ENCODE peak calls at places on chromosomes 11 and 22, in nine cellular contexts. Z is GM23248, O is fibroblast of lung, E is hepatocyte, T is IMR-90, N is mammary epithelial cell, W is PC-3, K is mesendoderm, X is A549. M is an unnamed sample. For H3K4me1, the result is how much of the 10 kb centered on the place peaks cover.

GRCh38 chr22:31211862-31212730 is at the start of gene LIMK2:
- DNase-seq in O (peak), X (peak), W (peak), N (peak), T (peak), E (peak), Z (peak), K (peak), M (peak)

GRCh38 chr11:126282361-126282741 is 542 bp upstream of the TIRAP start:
- DNase-seq in E (peak), T (peak), N (peak), Z (peak), K (peak), X (no peak), W (peak), O (peak), M (peak)

GRCh38 chr11:19579957-19580356 is 132.7 kb upstream of the NAV2 start:
- DNase-seq in N (no peak), Z (no peak), K (no peak), E (no peak), W (no peak), T (no peak), X (no peak), O (no peak), M (no peak)

GRCh38 chr11:123301696-123302400 is 106.8 kb upstream of the CLMP start:
- DNase-seq in Z (peak), N (peak), E (peak), O (peak), K (peak), T (peak), W (peak), X (peak), M (no peak)

GRCh38 chr11:69359735-69360470 is 65.9 kb downstream of the MYEOV start:
- DNase-seq in K (no peak), N (no peak), X (no peak), Z (peak), E (no peak), W (no peak), T (peak), O (peak), M (peak)

GRCh38 chr11:134036484-134037092 is 32.3 kb upstream of the JAM3 start:
- DNase-seq in Z (peak), K (peak), X (no peak), E (no peak), W (no peak), T (no peak), O (no peak), N (no peak), M (no peak)

GRCh38 chr11:63239254-63239653 is 4.1 kb downstream of the SLC22A25 start:
- DNase-seq in X (no peak), Z (no peak), T (no peak), N (no peak), W (no peak), O (no peak), E (no peak), K (no peak), M (no peak)

GRCh38 chr22:46084943-46085830 is 65.1 kb upstream of the PPARA start:
- DNase-seq in N (peak), K (no peak), W (peak), T (no peak), E (no peak), X (peak), Z (peak), O (peak), M (peak)

GRCh38 chr22:44383652-44384562 is 71.2 kb upstream of the SHISAL1 start:
- DNase-seq in K (no peak), X (no peak), O (no peak), Z (no peak), T (no peak), W (no peak), N (no peak), E (no peak), M (no peak)

GRCh38 chr22:27573992-27574391 is 227.6 kb downstream of the MN1 start:
- DNase-seq in Z (peak), N (no peak), T (peak), E (no peak), K (no peak), X (no peak), W (no peak), O (no peak), M (no peak)

GRCh38 chr11:126115253-126115540 is 52.5 kb upstream of the CDON start:
- DNase-seq in X (no peak), K (no peak), O (no peak), W (peak), Z (peak), T (no peak), N (no peak), E (peak), M (no peak)

GRCh38 chr22:45764051-45764450 is 92.4 kb downstream of the ATXN10 start:
- DNase-seq in K (peak), T (no peak), N (no peak), W (no peak), O (no peak), E (no peak), Z (no peak), X (no peak), M (no peak)

GRCh38 chr11:71499125-71499524 is 27.9 kb upstream of the KRTAP5-7 start:
- DNase-seq in K (no peak), N (no peak), X (no peak), Z (no peak), O (peak), W (no peak), E (no peak), T (peak), M (peak)

GRCh38 chr22:49324527-49325491 is 502.9 kb downstream of the BRD1 start:
- DNase-seq in E (no peak), O (no peak), N (no peak), T (no peak), K (no peak), W (no peak), Z (no peak), X (no peak), M (no peak)

GRCh38 chr11:1076061-1076665 is 1.5 kb downstream of the MUC2 start:
- DNase-seq in N (no peak), K (no peak), W (no peak), T (no peak), X (no peak), Z (no peak), O (no peak), E (no peak), M (no peak)

GRCh38 chr11:61917357-61918109 is at the start of gene RAB3IL1:
- DNase-seq in K (peak), Z (peak), X (peak), O (peak), T (no peak), E (peak), N (no peak), W (peak), M (no peak)

GRCh38 chr11:103729653-103730052 is 306.8 kb upstream of the DDI1 start:
- DNase-seq in Z (no peak), O (no peak), E (no peak), W (no peak), N (no peak), X (no peak), K (no peak), T (peak), M (no peak)

GRCh38 chr11:59706518-59707285 is 6.9 kb downstream of the OR10V1 start:
- DNase-seq in O (peak), X (peak), Z (peak), K (no peak), E (peak), T (peak), N (peak), W (peak), M (peak)

GRCh38 chr11:24324211-24324610 is 172.6 kb upstream of the LUZP2 start:
- DNase-seq in K (no peak), O (peak), W (peak), N (no peak), X (no peak), Z (peak), E (no peak), T (peak), M (peak)
- H3K4me2 ChIP-seq in K (no peak), O (no peak), W (no peak), N (no peak), X (no peak), Z (no peak), E (no peak), T (peak), M (peak)

GRCh38 chr22:23281406-23282088 is 101.2 kb downstream of the BCR start:
- DNase-seq in E (peak), T (peak), O (peak), W (peak), Z (peak), N (peak), X (peak), K (peak), M (peak)
- H3K4me1 ChIP-seq in E (under half), T (under half), O (under half), W (under half), Z (under half), N (half or more), X (under half), K (under half), M (under half)

GRCh38 chr11:120226714-120227113 is 13.2 kb upstream of the POU2F3 start:
- DNase-seq in E (no peak), T (no peak), N (no peak), K (no peak), Z (no peak), O (no peak), X (no peak), W (no peak), M (no peak)
- H3K27ac ChIP-seq in E (no peak), T (no peak), N (no peak), K (no peak), Z (no peak), O (no peak), X (no peak), W (no peak), M (no peak)

DNA sequence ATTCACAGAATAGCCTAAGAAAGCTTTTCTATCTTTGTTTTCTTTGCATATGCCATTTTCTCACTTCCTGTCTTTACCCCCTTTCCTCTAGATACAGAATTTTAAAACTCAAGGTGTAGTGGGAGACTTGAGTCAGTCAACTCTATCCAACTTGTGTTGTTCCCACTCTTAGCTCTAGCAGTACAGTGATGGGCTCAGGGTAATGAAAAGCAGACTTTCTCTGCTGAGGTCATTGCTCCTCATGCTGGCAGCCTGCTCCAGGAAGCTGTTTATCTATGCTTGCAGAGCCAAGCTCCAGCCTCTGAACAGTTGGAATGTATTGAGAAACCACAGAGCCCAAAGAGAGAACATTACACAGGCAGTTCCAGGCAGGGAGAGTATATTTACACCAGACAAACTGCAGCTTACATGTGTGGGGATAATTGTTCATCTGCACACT is 68.1 kb downstream of the CSTPP1 start:
- DNase-seq in X (peak), O (peak), N (peak), K (no peak), E (peak), Z (peak), T (peak), W (peak), M (peak)
- H3K4me2 ChIP-seq in X (no peak), O (no peak), N (no peak), K (no peak), E (peak), Z (peak), T (no peak), W (no peak), M (peak)

GRCh38 chr22:36360011-36360410 is 27.8 kb downstream of the MYH9 start:
- DNase-seq in T (no peak), N (no peak), W (no peak), O (no peak), K (peak), E (no peak), Z (no peak), X (no peak), M (no peak)

GRCh38 chr22:36359172-36359973 is 28.4 kb downstream of the MYH9 start:
- DNase-seq in W (no peak), N (no peak), O (no peak), E (no peak), K (no peak), Z (no peak), X (no peak), T (no peak), M (no peak)

GRCh38 chr22:36356708-36357694 is 30.8 kb downstream of the MYH9 start:
- DNase-seq in Z (no peak), X (no peak), E (no peak), N (no peak), W (peak), K (no peak), O (peak), T (peak), M (no peak)

GRCh38 chr22:36360871-36361383 is 26.8 kb downstream of the MYH9 start:
- DNase-seq in Z (no peak), X (no peak), T (peak), W (no peak), E (peak), K (peak), N (no peak), O (peak), M (peak)

DNA sequence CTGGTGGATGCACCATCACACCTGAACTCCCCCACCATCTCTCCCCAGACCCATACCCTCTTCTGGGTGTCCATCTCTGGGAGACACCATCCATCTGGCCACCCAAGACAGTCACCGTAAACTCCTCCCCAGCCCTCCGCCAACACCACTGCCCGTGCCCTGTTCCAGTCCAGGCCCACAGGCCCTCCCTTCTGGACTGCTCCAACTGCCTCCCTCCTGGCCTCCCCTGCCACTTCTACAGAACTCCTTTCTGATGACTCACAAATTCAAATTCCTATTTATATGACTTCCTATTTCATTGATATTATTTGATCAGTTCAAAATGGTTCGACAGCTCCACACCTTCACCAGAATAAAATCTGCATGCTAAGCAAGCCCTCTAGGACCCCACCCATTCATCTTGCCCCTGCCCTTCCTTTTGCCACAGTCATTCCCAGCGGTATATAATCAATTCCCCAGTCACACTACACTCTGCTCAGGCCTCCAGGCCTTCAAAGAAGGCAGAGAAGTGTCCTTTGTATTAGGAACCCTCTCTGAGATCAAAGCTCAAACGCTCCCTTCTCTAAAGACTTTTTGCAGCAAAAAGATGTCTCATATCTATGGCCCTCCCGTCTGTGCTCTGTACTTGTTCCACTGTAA is 29.1 kb downstream of the MYH9 start:
- DNase-seq in K (no peak), W (peak), E (no peak), T (no peak), Z (peak), X (no peak), O (peak), N (no peak), M (no peak)
- H3K4me1 ChIP-seq in K (under half), W (half or more), E (half or more), T (half or more), Z (half or more), X (half or more), O (half or more), N (half or more), M (half or more)

DNA sequence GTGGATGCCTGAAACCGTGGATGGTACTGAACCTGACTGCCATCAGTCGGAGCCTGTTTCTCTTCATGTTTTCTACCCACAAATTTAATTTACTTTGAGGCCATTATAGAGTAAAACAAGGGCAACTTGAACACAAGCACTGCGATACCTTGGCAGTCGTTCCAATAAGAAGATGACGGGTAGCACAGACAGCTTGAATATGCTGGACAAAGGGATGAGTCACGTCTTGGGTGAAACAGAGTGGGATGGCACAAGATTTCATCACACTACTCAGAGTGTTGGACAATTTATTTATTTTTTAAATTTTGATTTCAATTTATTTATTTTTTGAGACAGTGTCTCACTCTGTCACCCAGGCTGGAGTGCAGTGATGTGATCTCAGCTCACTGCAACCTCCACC is 5.7 kb downstream of the DIXDC1 start:
- DNase-seq in O (peak), N (peak), E (no peak), X (no peak), W (no peak), K (no peak), Z (peak), T (peak), M (peak)
- H3K27ac ChIP-seq in O (no peak), N (peak), E (peak), X (peak), W (no peak), K (no peak), Z (peak), T (no peak), M (no peak)

GRCh38 chr11:11421509-11421908 is 68.5 kb upstream of the CSNK2A3 start:
- DNase-seq in T (no peak), E (no peak), O (no peak), Z (no peak), W (no peak), N (no peak), X (no peak), K (no peak), M (no peak)
- H3K4me2 ChIP-seq in T (no peak), E (no peak), O (no peak), Z (no peak), W (no peak), N (no peak), X (no peak), K (no peak), M (no peak)

DNA sequence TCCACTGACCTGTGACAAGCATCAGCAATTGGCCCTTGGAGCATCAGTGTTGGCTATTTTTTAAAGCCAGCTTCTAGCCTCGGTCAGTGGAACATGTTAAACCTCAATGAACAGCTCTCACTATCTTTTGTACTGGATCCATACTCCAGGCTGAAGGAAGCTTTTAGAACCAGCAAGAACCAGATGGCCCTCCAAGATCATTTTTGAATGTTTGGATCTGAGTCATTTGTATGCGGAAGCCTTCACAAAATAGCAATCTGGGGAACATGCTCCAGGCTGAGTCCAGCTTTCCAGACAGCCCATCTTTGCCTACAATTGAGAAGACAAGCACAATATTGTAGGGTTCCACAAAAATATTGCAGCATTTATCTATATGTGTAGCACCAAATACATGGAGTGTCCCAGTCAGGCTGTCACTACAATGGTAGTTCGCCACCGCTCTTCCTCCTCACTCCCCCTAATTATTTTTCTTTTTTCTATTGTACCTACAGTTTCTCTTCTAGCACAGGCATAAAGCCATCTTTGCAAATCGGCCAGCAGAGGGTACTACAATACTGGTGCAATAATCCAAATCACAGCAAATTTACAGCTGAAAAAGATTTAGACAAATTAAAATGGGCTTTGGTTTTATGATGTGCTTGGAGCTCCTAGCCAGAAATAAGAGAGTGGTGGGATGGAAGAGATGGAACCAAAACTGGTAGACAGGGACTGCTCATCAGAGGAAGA is 177.4 kb upstream of the BLID start:
- DNase-seq in T (peak), W (peak), O (no peak), E (no peak), K (no peak), X (no peak), Z (peak), N (peak), M (no peak)
- H3K4me1 ChIP-seq in T (under half), W (under half), O (under half), E (under half), K (under half), X (under half), Z (under half), N (under half), M (under half)

GRCh38 chr11:66362481-66363147 is 8.9 kb downstream of the SLC29A2 start:
- DNase-seq in Z (no peak), K (no peak), T (no peak), N (no peak), O (no peak), X (no peak), E (peak), W (no peak), M (no peak)

GRCh38 chr11:66361502-66361941 is 10.0 kb downstream of the SLC29A2 start:
- DNase-seq in K (no peak), O (no peak), X (no peak), W (no peak), E (peak), Z (no peak), N (no peak), T (no peak), M (no peak)

GRCh38 chr11:66365166-66365565 is 6.4 kb downstream of the SLC29A2 start:
- DNase-seq in X (no peak), O (no peak), E (peak), Z (no peak), W (no peak), N (no peak), T (no peak), K (no peak), M (no peak)

GRCh38 chr11:66363805-66364535 is 7.6 kb downstream of the SLC29A2 start:
- DNase-seq in Z (no peak), O (no peak), N (no peak), T (no peak), E (peak), W (peak), X (peak), K (peak), M (no peak)

GRCh38 chr11:66363187-66363601 is 8.4 kb downstream of the SLC29A2 start:
- DNase-seq in E (peak), K (no peak), W (no peak), T (no peak), Z (peak), N (no peak), O (no peak), X (no peak), M (no peak)
- H3K27ac ChIP-seq in E (no peak), K (no peak), W (no peak), T (no peak), Z (no peak), N (no peak), O (no peak), X (no peak), M (no peak)

M was measured in astrocyte.